ENCODE peak calls at places on chromosomes 5 and 9, in five cellular contexts. J is GM12865, G is tibial nerve, E is IMR-90, X is breast epithelium. N is an unnamed sample.

GRCh38 chr5:157819502-157820125 is 39.3 kb downstream of the CLINT1 start:
- DNase-seq in X (no peak), G (no peak), J (no peak), E (no peak), N (no peak)

GRCh38 chr9:101130089-101130488 is 101.6 kb downstream of the PLPPR1 start:
- DNase-seq in E (no peak), G (no peak), X (no peak), J (no peak), N (no peak)

GRCh38 chr9:121770415-121771273 is 119.2 kb downstream of the DAB2IP start:
- DNase-seq in J (no peak), X (no peak), G (no peak), E (peak), N (peak)

GRCh38 chr9:96491880-96492525 is 42.0 kb downstream of the HABP4 start:
- DNase-seq in G (no peak), J (no peak), E (no peak), X (no peak), N (no peak)

GRCh38 chr5:76542887-76543690 is 80.1 kb downstream of the F2RL2 start:
- DNase-seq in E (peak), X (no peak), G (peak), J (peak), N (no peak)

GRCh38 chr9:131714161-131714646 is 25.7 kb downstream of the RAPGEF1 start:
- DNase-seq in G (peak), X (peak), J (no peak), E (peak), N (peak)

GRCh38 chr5:83029912-83030311 is 47.3 kb downstream of the TMEM167A start:
- DNase-seq in X (no peak), G (no peak), J (no peak), E (peak), N (no peak)

GRCh38 chr9:71920456-71921189 is 9.2 kb downstream of the C9orf85 start:
- DNase-seq in G (no peak), J (no peak), X (no peak), E (no peak), N (no peak)

GRCh38 chr9:12463641-12464040 is 229.5 kb upstream of the TYRP1 start:
- DNase-seq in E (no peak), J (no peak), X (no peak), G (no peak), N (no peak)

GRCh38 chr9:138071292-138071691 is 193.7 kb downstream of the CACNA1B start:
- DNase-seq in E (no peak), X (peak), J (no peak), G (no peak), N (no peak)

GRCh38 chr9:135296783-135297715 is 182.5 kb upstream of the PPP1R26 start:
- DNase-seq in J (no peak), E (no peak), G (no peak), X (no peak), N (no peak)

GRCh38 chr5:73823508-73823925 is 197.5 kb downstream of the ARHGEF28 start:
- DNase-seq in X (peak), G (no peak), E (peak), J (no peak), N (no peak)

GRCh38 chr5:82640901-82641300 is 362.7 kb upstream of the RPS23 start:
- DNase-seq in E (no peak), X (no peak), J (no peak), G (no peak), N (no peak)

GRCh38 chr9:133979921-133980863 is 11.9 kb downstream of the VAV2 start:
- DNase-seq in G (no peak), E (no peak), J (no peak), X (no peak), N (peak)

GRCh38 chr9:75186767-75187380 is 98.6 kb downstream of the OSTF1 start:
- DNase-seq in X (no peak), G (no peak), J (peak), E (peak), N (no peak)

GRCh38 chr5:58958701-58959100 is 375.8 kb downstream of the RAB3C start:
- DNase-seq in G (no peak), X (no peak), J (peak), E (no peak), N (no peak)

GRCh38 chr9:128214571-128215490 is 11.7 kb downstream of the DNM1 start:
- DNase-seq in J (no peak), X (no peak), G (no peak), E (no peak), N (no peak)

GRCh38 chr5:136080483-136081180 is 51.8 kb downstream of the TGFBI start:
- DNase-seq in X (peak), E (peak), G (peak), J (peak), N (no peak)

GRCh38 chr9:99336005-99336404 is 113.9 kb downstream of the SEC61B start:
- DNase-seq in E (no peak), J (peak), X (no peak), G (no peak), N (no peak)

GRCh38 chr9:134967547-134967930 is 49.8 kb upstream of the FCN1 start:
- DNase-seq in G (no peak), X (no peak), J (no peak), E (peak), N (no peak)

DNA sequence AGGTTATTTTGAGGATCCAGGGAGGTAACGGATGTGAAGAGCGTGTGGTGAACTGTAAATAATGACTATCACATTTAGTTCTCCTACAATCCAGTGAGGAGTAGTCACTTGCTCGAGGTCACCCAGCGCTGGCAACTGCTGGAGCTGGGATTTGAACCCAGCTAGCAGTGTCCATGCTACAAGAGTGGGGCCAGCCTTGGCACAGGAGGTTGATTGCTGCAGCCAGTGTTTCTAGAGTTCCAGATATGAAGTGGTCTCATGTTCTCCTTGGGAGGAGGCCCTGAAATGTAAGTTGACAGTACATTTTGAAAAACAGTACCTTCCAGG is 765 bp downstream of the CCDC107 start:
- DNase-seq in J (peak), X (no peak), E (peak), G (no peak), N (no peak)
- TF ChIP-seq CTCF in J (no peak), X (no peak), E (no peak), G (no peak), N (peak)

GRCh38 chr5:92687793-92688467 is 893.1 kb downstream of the NR2F1-AS1 start:
- DNase-seq in J (peak), G (peak), X (no peak), E (peak), N (no peak)
- TF ChIP-seq CTCF in J (no peak), G (peak), X (no peak), E (peak), N (peak)

DNA sequence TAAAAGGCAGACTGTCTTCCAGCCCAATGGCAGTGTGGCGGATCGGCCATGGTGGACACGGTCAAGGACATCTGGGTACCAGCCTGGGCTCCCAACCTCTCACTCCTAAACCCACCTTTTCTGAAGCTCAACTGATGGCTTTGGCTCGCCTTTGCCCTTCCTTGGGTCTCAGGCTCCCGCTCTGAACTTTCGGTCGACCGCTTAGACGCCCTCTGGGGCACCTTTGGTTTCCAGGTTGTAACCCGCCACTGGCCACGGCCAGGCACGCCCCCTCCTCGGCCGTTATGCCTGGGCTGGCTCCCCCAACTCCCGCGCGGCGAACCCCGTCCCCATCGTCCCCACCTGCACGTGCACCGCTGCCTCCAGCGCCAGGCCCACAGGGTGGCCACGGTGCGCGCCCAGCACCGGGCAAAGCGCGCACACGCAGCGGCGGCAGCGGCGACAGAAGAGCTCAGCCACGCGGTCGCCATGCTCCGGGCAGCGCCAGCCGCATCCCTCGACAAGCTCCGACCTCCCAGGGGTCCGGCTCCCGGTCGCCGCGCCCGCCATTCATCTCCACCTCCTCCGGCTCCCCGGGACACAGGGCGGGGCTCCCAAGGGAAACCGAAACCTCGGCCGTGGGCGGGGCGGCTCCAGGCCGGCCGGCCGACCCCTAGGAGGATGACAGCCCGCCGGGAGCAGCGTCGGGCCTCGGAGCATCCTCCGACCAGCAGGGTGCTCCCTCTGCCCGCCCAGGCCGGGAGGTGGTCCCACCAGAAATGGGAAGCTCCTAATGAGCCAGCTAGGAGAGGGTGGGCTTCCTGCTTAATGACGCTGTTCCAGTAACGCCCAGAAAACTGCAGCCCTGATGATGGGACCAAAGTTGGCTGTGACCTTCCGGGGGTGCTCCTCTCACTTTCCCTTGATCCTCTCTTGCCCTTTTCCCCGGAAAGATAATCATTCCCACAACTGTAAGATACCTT is at the start of gene TRIM14:
- DNase-seq in J (peak), X (peak), E (peak), G (no peak), N (peak)
- TF ChIP-seq CTCF in J (no peak), X (no peak), E (peak), G (no peak), N (peak)

GRCh38 chr9:842918-843468 is 1.5 kb downstream of the DMRT1 start:
- DNase-seq in E (no peak), J (no peak), G (no peak), X (no peak), N (no peak)
- TF ChIP-seq CTCF in E (no peak), J (no peak), G (no peak), X (no peak), N (no peak)

GRCh38 chr5:172736524-172737135 is 34.4 kb downstream of the DUSP1 start:
- DNase-seq in G (no peak), J (no peak), E (no peak), X (no peak), N (no peak)
- TF ChIP-seq CTCF in G (no peak), J (no peak), E (no peak), X (no peak), N (no peak)

GRCh38 chr5:154575869-154576806 is 98.1 kb upstream of the HAND1 start:
- DNase-seq in X (no peak), E (no peak), J (peak), G (no peak), N (no peak)
- TF ChIP-seq CTCF in X (no peak), E (no peak), J (peak), G (no peak), N (peak)